ENCODE peak calls at places on chromosomes 11 and 22, in seven cellular contexts. A is stimulated activated CD4-positive, alpha-beta T cell treated with anti-CD3 and anti-CD28 coated beads, Interleukin-12 subunit alpha, Interleukin-12 subunit beta, amount 100 ng/mL, for 24 hours; Q is PC-3; U is WERI-Rb-1; I is HuH-7.5; W is fibroblast of the aortic adventitia; V is NCI-H524. K is an unnamed sample.

GRCh38 chr11:112364962-112365481 is 104.4 kb upstream of the PLET1 start:
- DNase-seq in A (no peak), Q (peak), U (no peak), I (no peak), W (peak), V (no peak), K (no peak)

GRCh38 chr11:44309483-44310197 is at the start of gene ALX4:
- DNase-seq in A (no peak), Q (peak), U (no peak), I (no peak), W (no peak), V (peak), K (no peak)

GRCh38 chr22:33014621-33015020 is 43.6 kb downstream of the SYN3 start:
- DNase-seq in A (no peak), Q (no peak), U (no peak), I (no peak), W (no peak), V (no peak), K (no peak)

GRCh38 chr11:33624082-33624481 is 76.5 kb downstream of the C11orf91 start:
- DNase-seq in A (no peak), Q (no peak), U (no peak), I (no peak), W (no peak), V (peak), K (no peak)

GRCh38 chr11:17538731-17539130 is 5.5 kb downstream of the USH1C start:
- DNase-seq in A (no peak), Q (no peak), U (no peak), I (no peak), W (no peak), V (no peak), K (no peak)

GRCh38 chr11:12048936-12049790 is 40.7 kb upstream of the DKK3 start:
- DNase-seq in A (no peak), Q (peak), U (peak), I (no peak), W (no peak), V (no peak), K (no peak)

GRCh38 chr11:36034572-36035331 is 90.9 kb downstream of the LDLRAD3 start:
- DNase-seq in A (no peak), Q (peak), U (no peak), I (peak), W (peak), V (no peak), K (no peak)

GRCh38 chr11:94563176-94563847 is 3.9 kb upstream of the PIWIL4 start:
- DNase-seq in A (no peak), Q (peak), U (no peak), I (no peak), W (peak), V (no peak), K (no peak)

GRCh38 chr11:13486926-13487660 is 8.7 kb downstream of the PTH start:
- DNase-seq in A (peak), Q (no peak), U (peak), I (no peak), W (peak), V (peak), K (no peak)

GRCh38 chr11:79160786-79161403 is 279.9 kb downstream of the TENM4 start:
- DNase-seq in A (no peak), Q (peak), U (no peak), I (no peak), W (peak), V (no peak), K (no peak)

GRCh38 chr11:85951049-85951405 is 95.8 kb downstream of the CCDC83 start:
- DNase-seq in A (no peak), Q (no peak), U (no peak), I (no peak), W (no peak), V (no peak), K (no peak)

GRCh38 chr11:46246514-46246913 is 30.9 kb upstream of the CREB3L1 start:
- DNase-seq in A (no peak), Q (no peak), U (no peak), I (no peak), W (peak), V (no peak), K (no peak)

GRCh38 chr11:34423300-34423699 is 15.4 kb upstream of the CAT start:
- DNase-seq in A (no peak), Q (no peak), U (no peak), I (no peak), W (no peak), V (no peak), K (no peak)

GRCh38 chr11:2387266-2387982 is 10.3 kb downstream of the CD81 start:
- DNase-seq in A (no peak), Q (no peak), U (no peak), I (no peak), W (peak), V (no peak), K (no peak)

GRCh38 chr11:12042215-12042676 is 33.8 kb upstream of the DKK3 start:
- DNase-seq in A (no peak), Q (peak), U (no peak), I (no peak), W (peak), V (no peak), K (no peak)

GRCh38 chr11:44366741-44367140 is 56.8 kb upstream of the ALX4 start:
- DNase-seq in A (no peak), Q (no peak), U (no peak), I (no peak), W (no peak), V (no peak), K (no peak)

GRCh38 chr11:6298605-6299004 is 21.7 kb downstream of the CAVIN3 start:
- DNase-seq in A (no peak), Q (peak), U (peak), I (peak), W (peak), V (peak), K (no peak)

GRCh38 chr11:72069200-72069599 is 11.1 kb downstream of the NUMA1 start:
- DNase-seq in A (no peak), Q (no peak), U (no peak), I (no peak), W (no peak), V (no peak), K (no peak)

GRCh38 chr22:46002757-46003270 is 25.9 kb upstream of the WNT7B start:
- DNase-seq in A (no peak), Q (peak), U (no peak), I (no peak), W (no peak), V (no peak), K (no peak)

K was measured in GDM1.